ENCODE peak calls at places on chromosome 7, in nine cellular contexts. C is A549, U is GM23338, T is GM12878, N is HCT116, O is HepG2, W is K562, A is SK-N-SH, Q is Panc1. K is an unnamed sample.

GRCh38 chr7:79317728-79318127 is 135.7 kb downstream of the MAGI2 start:
- DNase-seq in U (peak), A (no peak), Q (peak), W (no peak), T (no peak), O (peak), C (peak), N (peak), K (no peak)

GRCh38 chr7:33853361-33854062 is 51.8 kb upstream of the BMPER start:
- DNase-seq in W (no peak), O (no peak), N (no peak), U (no peak), A (no peak), T (no peak), C (no peak), Q (no peak), K (no peak)

GRCh38 chr7:155863721-155864151 is 51.5 kb upstream of the SHH start:
- DNase-seq in O (no peak), T (no peak), Q (no peak), N (no peak), U (no peak), A (no peak), W (no peak), C (no peak), K (no peak)

GRCh38 chr7:157907998-157908782 is 571.4 kb downstream of the DNAJB6 start:
- DNase-seq in O (no peak), Q (no peak), U (no peak), N (no peak), T (no peak), A (no peak), W (no peak), C (no peak), K (no peak)

GRCh38 chr7:2732959-2733584 is 45.1 kb downstream of the AMZ1 start:
- DNase-seq in A (no peak), Q (no peak), T (no peak), U (no peak), N (no peak), C (no peak), W (peak), O (no peak), K (no peak)

GRCh38 chr7:41700044-41700471 is 2.8 kb downstream of the INHBA start:
- DNase-seq in Q (no peak), O (no peak), T (no peak), N (no peak), C (no peak), U (peak), W (no peak), A (no peak), K (no peak)

GRCh38 chr7:2101630-2102374 is 130.9 kb downstream of the MAD1L1 start:
- DNase-seq in U (no peak), A (no peak), C (no peak), T (no peak), O (no peak), N (no peak), Q (no peak), W (no peak), K (no peak)

GRCh38 chr7:66697451-66698438 is 42.8 kb upstream of the RABGEF1 start:
- DNase-seq in N (no peak), C (no peak), T (no peak), A (peak), W (peak), U (no peak), Q (no peak), O (peak), K (no peak)

GRCh38 chr7:904847-905246 is 28.5 kb downstream of the GET4 start:
- DNase-seq in W (no peak), Q (no peak), C (no peak), O (no peak), T (no peak), A (no peak), N (no peak), U (no peak), K (no peak)

GRCh38 chr7:30564243-30564892 is 30.3 kb upstream of the GARS1 start:
- DNase-seq in O (peak), A (peak), C (peak), Q (peak), N (peak), T (peak), U (peak), W (peak), K (peak)

GRCh38 chr7:150845471-150845870 is 6.8 kb upstream of the AOC1 start:
- DNase-seq in W (no peak), Q (no peak), N (no peak), T (no peak), O (no peak), A (peak), C (no peak), U (no peak), K (peak)

GRCh38 chr7:150848111-150848510 is 4.2 kb upstream of the AOC1 start:
- DNase-seq in T (no peak), N (no peak), A (no peak), O (no peak), U (no peak), C (no peak), W (no peak), Q (no peak), K (no peak)

GRCh38 chr7:150847536-150847935 is 4.8 kb upstream of the AOC1 start:
- DNase-seq in T (no peak), A (no peak), N (no peak), Q (no peak), U (no peak), W (no peak), C (no peak), O (no peak), K (no peak)

GRCh38 chr7:150848561-150849115 is 3.7 kb upstream of the AOC1 start:
- DNase-seq in N (no peak), C (no peak), O (no peak), U (no peak), T (no peak), W (no peak), Q (no peak), A (no peak), K (no peak)

GRCh38 chr7:150846291-150847115 is 5.8 kb upstream of the AOC1 start:
- DNase-seq in T (no peak), N (no peak), A (no peak), C (no peak), U (no peak), Q (no peak), O (no peak), W (no peak), K (no peak)
- TF ChIP-seq REST in T (no peak), N (no peak), A (no peak), C (no peak), U (no peak), Q (no peak), O (no peak), W (no peak), K (no peak)

GRCh38 chr7:65444211-65444842 is 70.7 kb downstream of the ZNF92 start:
- DNase-seq in A (no peak), W (no peak), N (no peak), Q (no peak), T (no peak), O (peak), U (no peak), C (no peak), K (no peak)

GRCh38 chr7:65436163-65436562 is 62.5 kb downstream of the ZNF92 start:
- DNase-seq in N (no peak), Q (no peak), C (no peak), A (no peak), W (no peak), O (no peak), U (no peak), T (no peak), K (no peak)

GRCh38 chr7:65434307-65434706 is 60.7 kb downstream of the ZNF92 start:
- DNase-seq in A (no peak), U (no peak), C (no peak), Q (no peak), T (no peak), N (no peak), W (no peak), O (peak), K (no peak)

GRCh38 chr7:65441010-65441409 is 67.4 kb downstream of the ZNF92 start:
- DNase-seq in Q (no peak), O (no peak), U (no peak), W (no peak), A (no peak), N (no peak), T (no peak), C (no peak), K (no peak)

DNA sequence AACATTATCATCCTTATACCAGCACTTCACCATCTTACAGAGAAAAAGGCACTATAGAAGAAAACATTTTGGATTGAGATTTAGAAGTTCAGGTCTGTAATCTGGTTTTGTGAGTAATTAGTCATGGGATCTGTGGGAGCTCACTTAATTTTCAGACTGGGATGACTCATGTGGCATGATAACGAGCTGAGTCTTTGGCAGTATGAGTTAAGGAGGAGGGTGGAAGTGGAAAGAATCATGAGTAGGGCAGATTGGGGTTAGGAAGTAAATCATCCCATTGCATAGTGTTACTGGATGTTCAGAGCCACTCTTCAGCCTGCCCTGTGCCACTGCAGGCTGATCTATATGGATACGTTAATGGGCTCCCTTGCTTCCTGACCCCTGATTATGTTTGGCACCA is 64.9 kb downstream of the ZNF92 start:
- DNase-seq in A (no peak), O (no peak), T (no peak), Q (no peak), W (no peak), N (peak), C (no peak), U (no peak), K (no peak)
- TF ChIP-seq REST in A (no peak), O (no peak), T (no peak), Q (no peak), W (no peak), N (no peak), C (no peak), U (no peak), K (no peak)

GRCh38 chr7:16718111-16718656 is 35.4 kb upstream of the TSPAN13 start:
- DNase-seq in U (no peak), T (no peak), W (no peak), N (no peak), C (no peak), A (no peak), Q (no peak), O (no peak), K (no peak)

GRCh38 chr7:16724344-16724743 is 29.2 kb upstream of the TSPAN13 start:
- DNase-seq in A (no peak), T (no peak), W (no peak), N (no peak), Q (no peak), O (no peak), U (no peak), C (no peak), K (no peak)

GRCh38 chr7:16721541-16721940 is 32.0 kb upstream of the TSPAN13 start:
- DNase-seq in N (no peak), C (no peak), W (no peak), A (no peak), U (no peak), O (no peak), Q (no peak), T (no peak), K (no peak)

GRCh38 chr7:16719699-16720098 is 33.9 kb upstream of the TSPAN13 start:
- DNase-seq in N (no peak), A (no peak), W (no peak), T (no peak), Q (no peak), U (no peak), O (no peak), C (no peak), K (no peak)
- TF ChIP-seq REST in N (no peak), A (no peak), W (no peak), T (no peak), Q (no peak), U (no peak), O (no peak), C (no peak), K (no peak)

DNA sequence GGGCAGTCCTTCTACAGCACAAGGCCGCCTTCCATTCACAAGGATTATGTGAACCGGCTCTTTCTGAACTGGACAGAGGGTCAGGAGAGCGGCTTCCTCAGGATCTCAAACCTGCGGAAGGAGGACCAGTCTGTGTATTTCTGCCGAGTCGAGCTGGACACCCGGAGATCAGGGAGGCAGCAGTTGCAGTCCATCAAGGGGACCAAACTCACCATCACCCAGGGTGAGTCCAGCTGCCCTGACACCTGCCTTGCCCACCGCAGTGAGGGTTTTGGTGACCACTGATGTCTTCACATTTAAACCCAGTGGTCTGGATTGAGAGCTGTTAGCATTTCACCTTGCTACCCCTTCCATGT is 918 bp downstream of the PILRB start:
- DNase-seq in C (no peak), T (no peak), U (no peak), N (no peak), Q (no peak), A (no peak), O (no peak), W (no peak), K (no peak)
- TF ChIP-seq REST in C (no peak), T (no peak), U (no peak), N (no peak), Q (no peak), A (no peak), O (no peak), W (no peak), K (no peak)

GRCh38 chr7:138538996-138539644 is 79.1 kb downstream of the TRIM24 start:
- DNase-seq in N (no peak), A (no peak), Q (no peak), U (no peak), W (no peak), O (no peak), T (no peak), C (no peak), K (no peak)

GRCh38 chr7:138543739-138544138 is 83.7 kb downstream of the TRIM24 start:
- DNase-seq in N (no peak), U (no peak), C (no peak), W (no peak), Q (no peak), O (no peak), A (no peak), T (no peak), K (no peak)

GRCh38 chr7:138542183-138542582 is 82.1 kb downstream of the TRIM24 start:
- DNase-seq in Q (no peak), A (no peak), C (no peak), O (no peak), U (no peak), T (peak), N (no peak), W (no peak), K (no peak)

GRCh38 chr7:138538518-138538917 is 78.5 kb downstream of the TRIM24 start:
- DNase-seq in Q (no peak), U (no peak), A (no peak), O (no peak), W (no peak), C (no peak), N (no peak), T (no peak), K (no peak)
- TF ChIP-seq REST in Q (no peak), U (no peak), A (no peak), O (no peak), W (no peak), C (no peak), N (no peak), T (no peak), K (no peak)

DNA sequence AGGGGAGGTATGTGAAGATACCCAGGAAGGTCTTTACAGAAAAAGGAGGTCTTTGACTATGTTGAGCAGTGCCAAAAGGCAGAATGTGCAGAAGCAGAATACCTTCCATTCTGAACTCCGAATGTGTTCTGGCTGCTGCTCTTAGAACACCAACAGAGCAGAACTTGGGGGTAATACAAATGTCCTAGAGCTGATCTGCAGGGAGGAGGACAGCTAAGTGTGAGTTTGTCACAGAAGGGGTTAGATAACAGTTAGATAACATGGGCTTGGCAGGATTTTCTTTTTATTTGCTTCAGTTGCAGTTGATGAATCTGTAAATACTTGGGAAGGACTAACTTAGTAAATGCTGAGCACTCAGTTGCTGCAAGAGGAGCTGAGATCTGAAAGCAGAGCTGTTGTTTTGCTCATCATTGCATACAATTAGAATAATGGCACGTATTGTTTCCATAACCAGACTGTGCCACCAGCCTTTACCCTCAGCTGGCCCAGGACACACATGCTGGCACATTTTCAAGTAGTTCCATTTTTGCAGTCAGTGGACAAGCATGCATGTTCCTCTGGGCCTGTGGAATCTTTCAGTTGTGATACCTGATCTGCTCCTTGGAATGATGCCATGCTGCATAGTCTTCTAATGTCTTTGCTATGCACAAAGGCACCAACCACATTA is 55.9 kb downstream of the GSDME start:
- DNase-seq in T (no peak), O (no peak), W (no peak), C (no peak), N (no peak), U (no peak), A (no peak), Q (no peak), K (no peak)
- TF ChIP-seq REST in T (no peak), O (no peak), W (no peak), C (no peak), N (no peak), U (no peak), A (no peak), Q (no peak), K (no peak)